ENCODE peak calls at places on chromosomes 16 and 17, in four cellular contexts. L is IMR-90, T is mesendoderm, N is H1. X is an unnamed sample.

GRCh38 chr17:82475458-82475857 is 16.9 kb downstream of the NARF start:
- DNase-seq in L (no peak), T (no peak), N (no peak), X (no peak)

GRCh38 chr17:83083368-83084201 is 4.2 kb downstream of the METRNL start:
- DNase-seq in L (peak), T (peak), N (peak), X (peak)

GRCh38 chr17:64978138-64978537 is 58.9 kb upstream of the LRRC37A3 start:
- DNase-seq in L (no peak), T (no peak), N (no peak), X (no peak)

GRCh38 chr16:23079683-23080221 is 69.5 kb downstream of the USP31 start:
- DNase-seq in L (no peak), T (no peak), N (no peak), X (no peak)

GRCh38 chr16:15865742-15866141 is 8.9 kb upstream of the MYH11 start:
- DNase-seq in L (peak), T (no peak), N (no peak), X (no peak)

GRCh38 chr17:75872434-75873351 is 5.7 kb downstream of the TRIM47 start:
- DNase-seq in L (peak), T (peak), N (no peak), X (peak)

GRCh38 chr16:85319208-85319983 is 207.1 kb upstream of the CIBAR2 start:
- DNase-seq in L (no peak), T (no peak), N (no peak), X (no peak)

GRCh38 chr17:41404024-41404651 is 6.7 kb upstream of the KRT31 start:
- DNase-seq in L (peak), T (peak), N (no peak), X (no peak)

GRCh38 chr17:34361478-34362061 is 1.5 kb downstream of the CCL1 start:
- DNase-seq in L (peak), T (peak), N (peak), X (peak)

GRCh38 chr17:7191571-7192270 is 12.6 kb upstream of the ASGR1 start:
- DNase-seq in L (peak), T (peak), N (peak), X (peak)

GRCh38 chr17:45147102-45147580 is 1.1 kb upstream of the HEXIM1 start:
- DNase-seq in L (peak), T (no peak), N (no peak), X (no peak)

GRCh38 chr17:4796550-4796915 is 569 bp downstream of the PSMB6 start:
- DNase-seq in L (peak), T (peak), N (no peak), X (peak)

GRCh38 chr17:74568116-74568873 is 986 bp upstream of the CD300H start:
- DNase-seq in L (no peak), T (no peak), N (no peak), X (no peak)

GRCh38 chr17:71339219-71339618 is 781.6 kb upstream of the SOX9 start:
- DNase-seq in L (no peak), T (no peak), N (no peak), X (no peak)

GRCh38 chr16:85608515-85608885 is 4.6 kb upstream of the GSE1 start:
- DNase-seq in L (no peak), T (no peak), N (no peak), X (no peak)

GRCh38 chr17:34155947-34156346 is 99.1 kb upstream of the CCL2 start:
- DNase-seq in L (no peak), T (no peak), N (no peak), X (no peak)

GRCh38 chr16:12260647-12261262 is 284.2 kb downstream of the SNX29 start:
- DNase-seq in L (peak), T (peak), N (no peak), X (peak)

GRCh38 chr17:79684132-79684985 is 46.4 kb upstream of the ENPP7 start:
- DNase-seq in L (no peak), T (no peak), N (no peak), X (no peak)
- H2AK5ac ChIP-seq in L (no peak), T (no peak), N (no peak), X (no peak)

GRCh38 chr16:66401610-66402009 is 25.5 kb upstream of the BEAN1 start:
- DNase-seq in L (no peak), T (no peak), N (no peak), X (no peak)

GRCh38 chr16:66399031-66399430 is 28.1 kb upstream of the BEAN1 start:
- DNase-seq in L (peak), T (no peak), N (no peak), X (no peak)

GRCh38 chr16:66399930-66400329 is 27.2 kb upstream of the BEAN1 start:
- DNase-seq in L (no peak), T (no peak), N (no peak), X (no peak)

GRCh38 chr16:66402166-66402565 is 24.9 kb upstream of the BEAN1 start:
- DNase-seq in L (no peak), T (no peak), N (no peak), X (no peak)

GRCh38 chr16:66400503-66401380 is 26.4 kb upstream of the BEAN1 start:
- DNase-seq in L (no peak), T (no peak), N (no peak), X (no peak)
- H3K4ac ChIP-seq in L (no peak), T (no peak), N (no peak), X (no peak)

DNA sequence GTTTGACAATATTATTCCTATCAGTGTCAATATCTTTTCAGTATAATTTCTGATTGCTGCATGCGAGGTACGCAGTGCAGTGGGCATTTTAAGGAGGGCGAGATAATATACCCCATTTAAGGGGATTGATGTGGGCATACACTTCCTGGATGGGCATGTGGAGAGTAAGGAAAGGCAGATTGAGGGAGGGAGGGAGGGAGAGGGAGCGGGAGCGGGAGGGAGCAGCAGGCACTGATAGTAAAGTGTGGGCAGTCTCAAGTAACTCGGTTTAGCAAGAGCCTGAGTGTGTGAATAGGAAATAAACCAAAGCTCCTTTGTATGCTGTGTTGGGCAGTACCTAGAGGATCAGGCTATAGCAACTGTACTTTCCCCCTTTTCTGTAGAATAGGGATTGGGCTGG is 5.1 kb downstream of the BPTF start:
- DNase-seq in L (no peak), T (peak), N (no peak), X (peak)
- H4K5ac ChIP-seq in L (no peak), T (no peak), N (no peak), X (no peak)

DNA sequence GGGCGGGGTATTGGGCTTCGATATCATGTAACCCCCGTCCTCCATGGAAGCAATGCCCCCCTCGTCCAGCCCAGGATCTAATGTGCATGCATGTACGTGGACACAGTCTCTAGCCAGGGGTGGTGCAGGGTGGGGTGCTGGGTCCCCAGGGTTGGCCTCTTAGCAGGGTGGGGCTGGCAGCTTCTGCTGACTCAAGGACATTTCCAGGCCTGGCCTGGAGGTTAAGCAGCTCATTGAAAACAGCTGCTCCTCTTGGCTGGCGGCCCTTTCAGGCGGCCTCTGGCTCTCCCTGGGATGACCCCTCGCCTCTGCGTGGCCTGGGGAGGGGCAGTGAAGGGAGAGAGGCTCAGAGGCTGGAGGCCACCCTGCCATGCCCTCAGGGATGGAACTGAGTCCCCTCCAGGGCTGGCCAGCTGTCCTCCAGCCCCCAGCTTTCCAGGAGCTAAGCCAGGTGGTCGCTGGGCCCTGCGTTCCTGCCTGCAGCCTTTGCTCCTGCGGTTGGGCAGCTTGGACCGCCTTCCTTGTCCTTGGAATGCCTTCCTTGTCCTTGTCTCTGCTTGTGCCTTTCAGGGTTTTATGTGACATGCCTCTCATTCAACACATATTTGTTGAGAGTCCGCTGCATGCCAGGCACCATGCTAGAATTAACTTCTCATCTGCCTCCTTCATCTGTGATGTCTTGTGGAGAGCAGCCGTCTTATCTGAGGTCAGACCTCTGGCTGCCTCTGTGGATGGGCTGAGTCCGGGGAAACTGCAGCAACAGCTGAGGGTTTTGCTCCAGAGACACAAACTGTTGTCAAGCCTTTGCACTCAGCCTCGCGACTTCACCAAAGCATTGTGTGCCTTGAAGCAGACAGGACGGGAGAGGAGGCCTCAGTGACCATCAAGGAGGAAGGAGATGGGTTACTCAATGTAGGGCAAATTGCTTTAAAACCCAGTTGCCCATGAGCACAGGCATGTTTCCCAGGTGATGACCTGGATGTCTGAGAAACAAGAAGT is 26.7 kb downstream of the MRC2 start:
- DNase-seq in L (peak), T (peak), N (no peak), X (no peak)
- H2AK5ac ChIP-seq in L (peak), T (no peak), N (peak), X (no peak)

GRCh38 chr17:80545499-80545826 is 825 bp downstream of the RPTOR start:
- DNase-seq in L (no peak), T (peak), N (no peak), X (no peak)
- H3K4ac ChIP-seq in L (peak), T (no peak), N (no peak), X (no peak)

DNA sequence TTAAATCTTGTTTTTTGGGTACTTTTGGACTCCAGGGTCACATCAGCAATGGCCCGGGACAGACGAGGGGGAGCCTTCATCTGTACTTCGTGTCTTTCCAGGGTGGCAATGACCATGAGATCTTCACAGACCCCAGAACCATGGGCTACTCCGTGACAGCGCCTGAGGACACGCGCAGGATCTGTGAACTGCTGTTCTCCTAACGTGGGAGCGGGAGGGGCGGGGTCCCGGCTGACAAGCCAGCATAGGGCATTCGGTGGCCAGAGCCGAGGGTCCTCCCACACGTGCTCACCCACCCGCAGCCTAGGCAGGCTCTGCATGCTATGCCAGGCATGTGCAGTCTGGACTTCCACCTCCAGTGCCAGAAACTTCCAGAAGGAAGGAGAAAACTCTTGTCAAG is 21.2 kb downstream of the CARHSP1 start:
- DNase-seq in L (no peak), T (no peak), N (no peak), X (peak)
- H4K5ac ChIP-seq in L (no peak), T (no peak), N (no peak), X (no peak)

GRCh38 chr16:73016488-73016830 is 31.5 kb downstream of the ZFHX3 start:
- DNase-seq in L (no peak), T (no peak), N (no peak), X (no peak)

GRCh38 chr16:73018796-73019455 is 29.0 kb downstream of the ZFHX3 start:
- DNase-seq in L (no peak), T (no peak), N (no peak), X (no peak)

GRCh38 chr16:73015612-73016487 is 32.1 kb downstream of the ZFHX3 start:
- DNase-seq in L (no peak), T (no peak), N (no peak), X (no peak)

GRCh38 chr16:73019456-73020362 is 28.2 kb downstream of the ZFHX3 start:
- DNase-seq in L (peak), T (no peak), N (no peak), X (no peak)

GRCh38 chr16:73017321-73017720 is 30.6 kb downstream of the ZFHX3 start:
- DNase-seq in L (no peak), T (no peak), N (no peak), X (no peak)
- H2AK5ac ChIP-seq in L (no peak), T (no peak), N (no peak), X (no peak)

DNA sequence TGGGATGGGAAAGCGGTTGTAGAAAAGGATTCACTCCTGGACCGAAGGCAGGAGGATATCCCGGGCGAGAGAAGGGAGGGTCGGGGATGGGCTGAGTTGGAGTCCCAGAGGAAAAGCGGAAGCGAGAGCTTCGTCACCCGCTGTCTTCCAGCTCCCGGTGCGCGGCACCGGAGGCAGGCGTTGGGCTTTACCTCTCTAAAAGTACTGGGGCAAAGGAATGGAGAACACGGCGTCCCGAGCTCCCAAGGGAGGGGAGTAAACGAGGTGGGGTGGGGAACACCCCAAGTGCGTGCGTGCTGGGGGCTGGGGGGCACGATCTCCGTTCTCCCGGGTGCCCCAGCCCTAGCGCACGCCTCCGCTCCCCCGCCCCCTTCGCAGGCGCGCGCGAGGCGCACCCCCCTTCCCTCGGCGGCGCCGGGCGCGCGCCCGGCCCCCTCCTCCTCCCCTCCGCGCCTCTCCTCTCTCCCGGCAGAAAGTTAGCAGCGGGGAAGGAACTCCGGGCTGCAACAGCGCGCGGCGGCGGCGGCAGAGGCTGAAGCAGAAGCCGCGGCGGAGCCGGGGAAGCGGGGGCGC is at the start of gene HS3ST4:
- DNase-seq in L (no peak), T (peak), N (no peak), X (peak)
- H3K4ac ChIP-seq in L (no peak), T (peak), N (no peak), X (no peak)